ENCODE peak calls at places on chromosomes 5 and 9, in five cellular contexts. W, L, I, P and R are unnamed samples.

GRCh38 chr5:126917918-126918623 is 112.3 kb downstream of the MARCHF3 start:
- DNase-seq in W (no peak), L (no peak), I (no peak), P (peak), R (peak)

GRCh38 chr9:120922404-120923173 is 4.0 kb downstream of the TRAF1 start:
- DNase-seq in W (no peak), L (no peak), I (no peak), P (no peak), R (no peak)

GRCh38 chr5:78569441-78569840 is 79.1 kb downstream of the LHFPL2 start:
- DNase-seq in W (peak), L (no peak), I (no peak), P (no peak), R (no peak)

GRCh38 chr9:93200989-93201339 is 17.0 kb downstream of the WNK2 start:
- DNase-seq in W (no peak), L (no peak), I (no peak), P (no peak), R (no peak)

GRCh38 chr5:163760498-163760897 is 255.1 kb downstream of the MAT2B start:
- DNase-seq in W (no peak), L (no peak), I (no peak), P (no peak), R (no peak)

GRCh38 chr9:36551868-36552267 is 20.8 kb upstream of the MELK start:
- DNase-seq in W (no peak), L (no peak), I (no peak), P (no peak), R (no peak)

GRCh38 chr5:464843-465590 is 22.0 kb downstream of the EXOC3 start:
- DNase-seq in W (no peak), L (no peak), I (peak), P (no peak), R (no peak)

GRCh38 chr5:73619606-73620334 is 6.2 kb upstream of the ARHGEF28 start:
- DNase-seq in W (no peak), L (no peak), I (no peak), P (no peak), R (no peak)

GRCh38 chr9:115650768-115651167 is 502.8 kb upstream of the PAPPA start:
- DNase-seq in W (no peak), L (no peak), I (no peak), P (no peak), R (no peak)

GRCh38 chr5:68373050-68373449 is 157.5 kb downstream of the PIK3R1 start:
- DNase-seq in W (no peak), L (no peak), I (no peak), P (no peak), R (no peak)

GRCh38 chr5:72599519-72600400 is 92.5 kb upstream of the ZNF366 start:
- DNase-seq in W (no peak), L (no peak), I (no peak), P (no peak), R (no peak)

GRCh38 chr5:178993236-178993765 is 1.8 kb downstream of the GRM6 start:
- DNase-seq in W (no peak), L (no peak), I (no peak), P (no peak), R (no peak)

GRCh38 chr9:129868033-129868395 is 32.8 kb downstream of the USP20 start:
- DNase-seq in W (no peak), L (no peak), I (no peak), P (no peak), R (no peak)